ENCODE peak calls at places on chromosomes 16 and 17, in five cellular contexts. D, Z, N, O and G are unnamed samples.

GRCh38 chr17:3528604-3529511 is 28.8 kb downstream of the TRPV3 start:
- DNase-seq in D (peak; percentile 72), Z (no peak), N (no peak), O (no peak), G (no peak)

GRCh38 chr17:50618941-50619340 is 15.7 kb upstream of the ABCC3 start:
- DNase-seq in D (no peak), Z (no peak), N (no peak), O (no peak), G (no peak)

GRCh38 chr17:7466644-7467341 is 12.6 kb downstream of the ZBTB4 start:
- DNase-seq in D (peak; percentile 73), Z (peak; percentile 71), N (no peak), O (no peak), G (peak; percentile 75)

GRCh38 chr17:48498168-48498840 is 32.5 kb downstream of the HOXB1 start:
- DNase-seq in D (no peak), Z (no peak), N (no peak), O (no peak), G (no peak)

GRCh38 chr17:8789743-8790142 is 9.4 kb downstream of the MFSD6L start:
- DNase-seq in D (no peak), Z (no peak), N (no peak), O (peak; percentile 7), G (no peak)

GRCh38 chr17:976316-976715 is 3.3 kb downstream of the NXN start:
- DNase-seq in D (no peak), Z (no peak), N (no peak), O (no peak), G (no peak)

GRCh38 chr16:55510185-55510805 is 1.4 kb downstream of the LPCAT2 start:
- DNase-seq in D (no peak), Z (no peak), N (no peak), O (no peak), G (no peak)

GRCh38 chr16:81026429-81026828 is 9.2 kb upstream of the ATMIN start:
- DNase-seq in D (peak; percentile 8), Z (no peak), N (no peak), O (no peak), G (no peak)

DNA sequence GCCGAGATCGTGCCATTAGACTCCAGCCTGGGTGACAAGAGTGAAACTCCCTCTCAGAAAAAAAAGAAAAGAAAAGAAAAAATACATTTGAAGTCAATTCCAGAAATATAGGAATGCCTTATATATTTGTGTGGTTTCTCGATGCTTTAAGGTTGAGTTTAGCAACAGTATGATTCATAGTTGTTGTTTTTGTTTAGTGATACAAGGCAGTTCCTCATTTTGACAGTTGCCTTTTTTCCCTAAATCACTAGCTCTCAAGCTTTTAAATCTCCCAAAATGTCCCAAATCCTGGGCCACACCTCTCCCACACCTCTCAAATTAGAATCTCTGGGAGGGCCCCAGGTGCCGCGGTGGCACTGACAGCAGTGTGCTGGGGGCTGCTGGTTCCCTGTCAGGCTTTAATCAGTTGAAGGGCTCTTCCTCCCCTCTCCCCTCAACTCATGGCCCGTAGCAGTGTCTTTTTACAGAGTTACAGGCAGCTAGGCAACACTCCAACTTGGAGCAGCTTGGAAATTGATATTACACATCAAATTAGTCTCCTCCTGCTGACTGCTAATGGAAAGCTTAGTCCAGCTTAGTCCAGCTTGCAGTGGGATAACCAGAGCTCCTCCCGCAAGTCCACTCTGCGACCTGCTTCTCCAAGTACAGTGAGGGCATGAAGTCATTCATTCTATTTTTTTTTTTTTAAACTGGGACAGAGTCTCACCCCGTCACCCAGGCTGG is 58.5 kb downstream of the EPN2 start:
- DNase-seq in D (peak; percentile 16), Z (peak; percentile 57), N (no peak), O (no peak), G (no peak)
- H3K4me3 ChIP-seq in D (no peak overlapping the region), Z (no peak overlapping the region), N (no peak overlapping the region), O (no peak overlapping the region), G (no peak overlapping the region)

GRCh38 chr17:40417258-40417608 is 463 bp downstream of the TOP2A start:
- DNase-seq in D (no peak), Z (no peak), N (peak; percentile 58), O (no peak), G (peak; percentile 9)
- TF ChIP-seq CTCF in D (peak; percentile 5), Z (no peak), N (no peak), O (no peak), G (no peak)

DNA sequence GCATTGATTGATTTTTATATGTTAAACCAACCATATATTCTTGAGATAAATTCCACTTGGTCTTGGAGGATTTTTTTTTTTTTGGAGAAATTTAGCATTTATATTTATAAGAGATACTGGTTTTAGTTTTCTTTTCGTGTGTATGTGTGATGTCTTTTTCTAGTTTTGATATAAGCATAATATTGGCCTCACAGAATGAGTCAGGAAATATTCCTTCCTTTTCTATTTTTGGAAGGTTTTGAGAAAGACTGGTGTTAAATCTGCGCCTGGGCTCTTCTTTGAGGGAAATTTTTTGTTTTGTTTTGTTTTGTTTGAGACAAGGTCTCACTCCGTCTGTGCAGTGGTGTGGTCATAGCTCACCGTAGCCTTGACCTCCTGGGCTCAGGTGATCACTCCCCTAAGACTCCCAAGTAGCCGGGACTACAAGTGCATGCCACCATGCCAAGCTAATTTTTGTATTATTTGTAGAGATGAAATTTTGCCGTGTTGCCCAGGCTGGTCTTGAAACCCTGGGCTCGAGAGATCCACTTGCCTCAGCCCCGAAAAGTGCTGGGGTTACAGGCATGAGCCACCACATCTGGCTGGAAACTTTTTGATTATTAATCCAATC is 28.8 kb upstream of the CCL22 start:
- DNase-seq in D (no peak), Z (no peak), N (no peak), O (no peak), G (no peak)
- H3K4me3 ChIP-seq in D (no peak overlapping the region), Z (no peak overlapping the region), N (no peak overlapping the region), O (no peak overlapping the region), G (no peak overlapping the region)

GRCh38 chr17:4881761-4882555 is 17.4 kb upstream of the C17orf107 start:
- DNase-seq in D (peak; percentile 45), Z (peak; percentile 34), N (peak; percentile 70), O (no peak), G (no peak)
- TF ChIP-seq CTCF in D (peak; percentile 90), Z (peak; percentile 79), N (peak; percentile 95), O (no peak), G (peak; percentile 85)

DNA sequence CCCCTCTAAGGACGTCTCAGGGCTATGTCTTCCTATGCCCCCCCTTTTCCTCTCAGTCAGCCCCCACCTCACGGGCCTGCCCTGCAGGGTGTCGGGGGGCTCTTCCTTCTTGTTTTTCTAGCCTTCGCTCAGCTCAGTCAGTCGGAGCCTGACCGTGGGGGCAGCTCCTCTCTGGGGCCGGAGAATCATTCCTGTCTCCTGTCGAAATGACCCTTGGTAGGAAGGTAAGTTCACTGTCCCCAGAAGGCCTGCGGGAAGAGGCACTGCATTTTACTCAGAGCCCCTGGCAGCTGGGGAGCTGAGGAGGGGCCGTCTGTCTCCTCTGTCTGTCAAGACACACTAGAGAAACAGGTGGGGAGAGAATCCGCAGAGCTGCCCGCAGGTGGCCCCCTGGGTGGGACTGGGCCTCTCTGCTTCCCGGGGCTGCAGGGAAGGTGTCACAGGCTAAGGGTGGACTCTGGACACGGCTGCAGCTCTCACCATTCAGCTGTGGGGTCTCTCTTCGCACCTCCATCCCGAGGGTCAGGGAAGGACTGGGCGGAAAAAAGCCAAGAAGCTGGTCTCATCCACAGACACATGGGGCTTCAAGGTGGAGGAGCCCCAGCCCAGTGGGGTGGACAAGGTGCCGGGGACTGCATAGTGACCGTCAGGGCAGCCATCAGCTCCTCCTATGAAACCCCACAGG is 112.8 kb upstream of the TNRC6C start:
- DNase-seq in D (no peak), Z (no peak), N (no peak), O (no peak), G (no peak)
- H3K4me3 ChIP-seq in D (no peak overlapping the region), Z (no peak overlapping the region), N (no peak overlapping the region), O (no peak overlapping the region), G (no peak overlapping the region)

GRCh38 chr16:12907670-12908233 is 6.4 kb downstream of the SHISA9 start:
- DNase-seq in D (no peak), Z (no peak), N (peak; percentile 40), O (no peak), G (no peak)
- TF ChIP-seq CTCF in D (no peak), Z (no peak), N (peak; percentile 24), O (no peak), G (no peak)

GRCh38 chr16:6880263-6880662 is 452.4 kb upstream of the RBFOX1 start:
- DNase-seq in D (no peak), Z (no peak), N (no peak), O (no peak), G (no peak)
- H3K4me3 ChIP-seq in D (no peak overlapping the region), Z (no peak overlapping the region), N (no peak overlapping the region), O (no peak overlapping the region), G (no peak overlapping the region)